ENCODE peak calls at places on chromosome 4, in five cellular contexts. One of them, this sample, is unnamed.
A peak's percentile ranks its signal among the peaks of the same experiment; 100 is the strongest.

GRCh38 chr4:78645853-78646757 is 94.5 kb downstream of the ANXA3 start:
- DNase-seq in K562: peak; percentile 22
- DNase-seq in GM12878: no peak
- DNase-seq in A549: peak; percentile 21
- DNase-seq in HepG2: peak; percentile 36
- DNase-seq in this sample: no peak

GRCh38 chr4:151613290-151613689 is 147.5 kb downstream of the GATB start:
- DNase-seq in K562: no peak
- DNase-seq in A549: no peak
- DNase-seq in GM12878: no peak
- DNase-seq in HepG2: no peak
- DNase-seq in this sample: no peak

GRCh38 chr4:162282711-162283110 is 118.9 kb upstream of the FSTL5 start:
- DNase-seq in K562: no peak
- DNase-seq in HepG2: no peak
- DNase-seq in GM12878: no peak
- DNase-seq in A549: no peak
- DNase-seq in this sample: no peak

GRCh38 chr4:3681191-3681590 is 85.0 kb upstream of the ADRA2C start:
- DNase-seq in A549: no peak
- DNase-seq in HepG2: no peak
- DNase-seq in K562: no peak
- DNase-seq in GM12878: no peak
- DNase-seq in this sample: no peak

GRCh38 chr4:172996571-172997216 is 171.9 kb upstream of the GALNT7 start:
- DNase-seq in HepG2: no peak
- DNase-seq in A549: no peak
- DNase-seq in GM12878: no peak
- DNase-seq in K562: no peak
- DNase-seq in this sample: no peak

GRCh38 chr4:13548059-13548983 is 4.0 kb upstream of the NKX3-2 start:
- DNase-seq in A549: no peak
- DNase-seq in HepG2: no peak
- DNase-seq in GM12878: no peak
- DNase-seq in K562: no peak
- DNase-seq in this sample: peak; percentile 3

GRCh38 chr4:2785613-2786012 is 7.3 kb upstream of the SH3BP2 start:
- DNase-seq in HepG2: no peak
- DNase-seq in GM12878: peak; percentile 48
- DNase-seq in A549: no peak
- DNase-seq in K562: no peak
- DNase-seq in this sample: no peak

GRCh38 chr4:3372933-3373465 is 68.8 kb upstream of the HGFAC start:
- DNase-seq in A549: no peak
- DNase-seq in HepG2: no peak
- DNase-seq in GM12878: peak; percentile 37
- DNase-seq in K562: no peak
- DNase-seq in this sample: no peak

GRCh38 chr4:165787516-165788274 is 85.3 kb upstream of the TLL1 start:
- DNase-seq in HepG2: no peak
- DNase-seq in GM12878: no peak
- DNase-seq in A549: no peak
- DNase-seq in K562: no peak
- DNase-seq in this sample: no peak

GRCh38 chr4:163554870-163555465 is 60.5 kb downstream of the TMA16 start:
- DNase-seq in A549: no peak
- DNase-seq in HepG2: no peak
- DNase-seq in K562: no peak
- DNase-seq in GM12878: no peak
- DNase-seq in this sample: peak; percentile 59

GRCh38 chr4:73661646-73662119 is 41.4 kb upstream of the RASSF6 start:
- DNase-seq in GM12878: no peak
- DNase-seq in K562: peak; percentile 32
- DNase-seq in HepG2: no peak
- DNase-seq in A549: no peak
- DNase-seq in this sample: no peak

GRCh38 chr4:2684486-2684885 is 71.7 kb downstream of the TNIP2 start:
- DNase-seq in HepG2: no peak
- DNase-seq in GM12878: no peak
- DNase-seq in K562: no peak
- DNase-seq in A549: no peak
- DNase-seq in this sample: no peak

GRCh38 chr4:108345862-108346530 is 177.3 kb upstream of the LEF1 start:
- DNase-seq in K562: no peak
- DNase-seq in GM12878: no peak
- DNase-seq in HepG2: no peak
- DNase-seq in A549: no peak
- DNase-seq in this sample: no peak

GRCh38 chr4:174265917-174266316 is 17.6 kb downstream of the FBXO8 start:
- DNase-seq in HepG2: no peak
- DNase-seq in K562: no peak
- DNase-seq in A549: no peak
- DNase-seq in GM12878: no peak
- DNase-seq in this sample: no peak

GRCh38 chr4:121734576-121734975 is 30.4 kb downstream of the SMIM43 start:
- DNase-seq in GM12878: no peak
- DNase-seq in HepG2: no peak
- DNase-seq in K562: no peak
- DNase-seq in A549: no peak
- DNase-seq in this sample: no peak

GRCh38 chr4:37685726-37686372 is 327 bp downstream of the RELL1 start:
- DNase-seq in HepG2: no peak
- DNase-seq in GM12878: no peak
- DNase-seq in K562: peak; percentile 54
- DNase-seq in A549: peak; percentile 21
- DNase-seq in this sample: peak; percentile 63

GRCh38 chr4:91961504-91961903 is 342.3 kb upstream of the GRID2 start:
- DNase-seq in HepG2: no peak
- DNase-seq in K562: no peak
- DNase-seq in A549: no peak
- DNase-seq in GM12878: no peak
- DNase-seq in this sample: no peak

GRCh38 chr4:156816356-156816755 is 155.2 kb downstream of the PDGFC start:
- DNase-seq in K562: no peak
- DNase-seq in HepG2: no peak
- DNase-seq in A549: no peak
- DNase-seq in GM12878: no peak
- DNase-seq in this sample: no peak

GRCh38 chr4:41280010-41280409 is 23.3 kb downstream of the UCHL1 start:
- DNase-seq in K562: no peak
- DNase-seq in GM12878: no peak
- DNase-seq in HepG2: no peak
- DNase-seq in A549: no peak
- DNase-seq in this sample: no peak

GRCh38 chr4:47668810-47669408 is 169.0 kb downstream of the CORIN start:
- DNase-seq in HepG2: peak; percentile 32
- DNase-seq in A549: peak; percentile 3
- DNase-seq in GM12878: no peak
- DNase-seq in K562: peak; percentile 51
- DNase-seq in this sample: peak; percentile 65

GRCh38 chr4:176789955-176790354 is 2.8 kb downstream of the VEGFC start:
- DNase-seq in A549: no peak
- DNase-seq in HepG2: peak; percentile 31
- DNase-seq in K562: peak; percentile 7
- DNase-seq in GM12878: no peak
- DNase-seq in this sample: peak; percentile 54

GRCh38 chr4:114807759-114808404 is 209.3 kb downstream of the UGT8 start:
- DNase-seq in HepG2: peak; percentile 42
- DNase-seq in GM12878: no peak
- DNase-seq in K562: peak; percentile 62
- DNase-seq in A549: peak; percentile 4
- DNase-seq in this sample: peak; percentile 78

GRCh38 chr4:41600243-41600642 is 62.3 kb downstream of the LIMCH1 start:
- DNase-seq in HepG2: no peak
- DNase-seq in GM12878: no peak
- DNase-seq in K562: no peak
- DNase-seq in A549: no peak
- DNase-seq in this sample: no peak

GRCh38 chr4:43968041-43968440 is 480.6 kb downstream of the KCTD8 start:
- DNase-seq in GM12878: no peak
- DNase-seq in K562: no peak
- DNase-seq in HepG2: no peak
- DNase-seq in A549: no peak
- DNase-seq in this sample: no peak

DNA sequence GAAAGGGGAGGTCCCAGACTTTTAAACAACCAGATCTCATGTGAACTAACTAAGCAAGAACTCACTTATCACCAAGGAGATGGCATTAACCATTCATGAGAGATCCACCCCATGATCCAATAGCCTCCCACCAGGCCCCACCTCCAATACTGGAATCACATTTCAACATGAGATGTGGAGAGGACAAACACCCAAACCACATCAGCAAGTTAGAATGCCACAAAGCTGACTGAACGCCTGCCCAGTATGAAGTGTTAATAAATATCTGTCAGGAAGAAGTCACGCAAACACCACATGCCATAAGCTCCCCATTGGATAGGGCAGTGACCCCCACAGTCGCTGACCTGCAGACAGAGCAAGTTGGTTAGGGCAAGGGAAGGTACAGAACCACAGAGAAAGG is 14.3 kb downstream of the SLC10A6 start:
- DNase-seq in GM12878: no peak
- DNase-seq in K562: no peak
- DNase-seq in A549: no peak
- DNase-seq in HepG2: no peak
- DNase-seq in this sample: no peak
- TF ChIP-seq JUNB in GM12878: no peak
- TF ChIP-seq JUNB in K562: no peak
- TF ChIP-seq JUNB in A549: no peak
- TF ChIP-seq JUNB in HepG2: no peak
- TF ChIP-seq JUNB in this sample: no peak

GRCh38 chr4:159396151-159396550 is 293.3 kb downstream of the RAPGEF2 start:
- DNase-seq in HepG2: no peak
- DNase-seq in GM12878: no peak
- DNase-seq in K562: no peak
- DNase-seq in A549: no peak
- DNase-seq in this sample: no peak
- TF ChIP-seq REST in HepG2: no peak
- TF ChIP-seq REST in GM12878: no peak
- TF ChIP-seq REST in K562: no peak
- TF ChIP-seq REST in A549: no peak
- TF ChIP-seq REST in this sample: no peak

DNA sequence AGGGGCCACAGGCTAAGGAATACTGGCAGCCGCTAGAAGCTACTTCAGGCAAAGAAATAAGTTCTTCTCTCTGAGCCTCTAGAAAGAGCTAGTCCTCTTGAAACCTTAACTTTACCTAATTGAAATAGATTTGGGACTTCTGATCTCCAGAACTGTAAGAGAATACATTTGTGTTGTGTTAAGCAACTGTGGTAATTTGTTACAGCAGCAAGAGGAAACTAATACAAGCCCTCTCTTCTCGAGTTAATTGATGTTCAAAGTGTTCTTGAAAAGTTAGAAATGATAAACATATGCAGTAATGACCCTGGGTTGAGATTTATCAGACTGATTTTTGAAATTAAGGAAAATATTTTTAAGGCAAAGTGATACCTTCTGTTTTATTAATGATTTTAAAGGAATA is 172.8 kb downstream of the ANTXR2 start:
- DNase-seq in GM12878: no peak
- DNase-seq in A549: no peak
- DNase-seq in HepG2: no peak
- DNase-seq in K562: no peak
- DNase-seq in this sample: no peak
- TF ChIP-seq JUNB in GM12878: no peak
- TF ChIP-seq JUNB in A549: no peak
- TF ChIP-seq JUNB in HepG2: no peak
- TF ChIP-seq JUNB in K562: no peak
- TF ChIP-seq JUNB in this sample: no peak

GRCh38 chr4:62191446-62191845 is 991.3 kb downstream of the ADGRL3 start:
- DNase-seq in HepG2: no peak
- DNase-seq in GM12878: no peak
- DNase-seq in A549: no peak
- DNase-seq in K562: no peak
- DNase-seq in this sample: no peak
- TF ChIP-seq REST in HepG2: no peak
- TF ChIP-seq REST in GM12878: no peak
- TF ChIP-seq REST in A549: no peak
- TF ChIP-seq REST in K562: no peak
- TF ChIP-seq REST in this sample: no peak

GRCh38 chr4:138555107-138555506 is 313.0 kb upstream of the SLC7A11 start:
- DNase-seq in A549: no peak
- DNase-seq in K562: no peak
- DNase-seq in GM12878: no peak
- DNase-seq in HepG2: no peak
- DNase-seq in this sample: peak; percentile 32
- TF ChIP-seq JUNB in A549: no peak
- TF ChIP-seq JUNB in K562: no peak
- TF ChIP-seq JUNB in GM12878: no peak
- TF ChIP-seq JUNB in HepG2: no peak
- TF ChIP-seq JUNB in this sample: no peak

DNA sequence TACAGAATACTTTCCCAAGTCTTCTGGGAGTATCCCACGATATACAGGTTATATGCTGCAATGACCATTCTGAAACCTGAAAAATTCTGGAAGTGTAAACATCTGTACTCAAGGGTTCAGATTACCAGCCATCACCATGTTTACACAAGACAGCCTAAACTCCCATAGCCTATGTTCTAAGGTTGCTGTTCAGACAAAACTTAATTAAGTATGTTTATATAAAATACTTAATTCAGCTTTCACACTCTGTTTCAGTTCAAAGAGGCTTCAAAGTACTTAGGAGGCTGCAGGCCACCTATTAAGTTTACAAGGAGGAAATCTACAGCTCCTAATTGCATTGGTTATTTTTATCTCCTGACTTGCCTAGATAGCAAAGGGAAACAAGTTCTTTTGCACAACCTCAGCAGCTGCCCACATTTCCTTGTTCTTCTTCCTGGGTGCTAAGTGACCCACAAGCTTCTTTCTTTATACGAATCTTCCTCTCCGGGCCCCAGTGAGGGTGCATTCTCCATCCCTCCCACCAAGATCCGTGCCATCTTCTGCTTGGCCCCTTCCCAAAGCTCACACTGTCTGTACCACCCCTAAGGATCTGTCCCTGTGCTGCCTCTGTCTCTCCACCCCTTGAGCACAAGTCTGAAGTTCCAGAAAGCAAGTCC is 2.0 kb downstream of the GAK start:
- DNase-seq in GM12878: no peak
- DNase-seq in A549: no peak
- DNase-seq in HepG2: peak; percentile 50
- DNase-seq in K562: no peak
- DNase-seq in this sample: no peak
- TF ChIP-seq REST in GM12878: no peak
- TF ChIP-seq REST in A549: no peak
- TF ChIP-seq REST in HepG2: no peak
- TF ChIP-seq REST in K562: no peak
- TF ChIP-seq REST in this sample: no peak

GRCh38 chr4:101037938-101038413 is 309.4 kb downstream of the PPP3CA start:
- DNase-seq in HepG2: no peak
- DNase-seq in A549: no peak
- DNase-seq in K562: no peak
- DNase-seq in GM12878: no peak
- DNase-seq in this sample: no peak
- TF ChIP-seq JUNB in HepG2: no peak
- TF ChIP-seq JUNB in A549: no peak
- TF ChIP-seq JUNB in K562: no peak
- TF ChIP-seq JUNB in GM12878: no peak
- TF ChIP-seq JUNB in this sample: no peak